ENCODE peak calls at places on chromosomes 5 and 9, in eight cellular contexts. One of them, this sample, is unnamed.

GRCh38 chr5:92822183-92822582 is 758.8 kb downstream of the NR2F1-AS1 start:
- DNase-seq in lower leg skin: no peak
- DNase-seq in epithelial cell of proximal tubule: no peak
- DNase-seq in heart right ventricle: no peak
- DNase-seq in progenitor cell of endocrine pancreas: no peak
- DNase-seq in GM06990: no peak
- DNase-seq in GM12865: no peak
- DNase-seq in Calu3: no peak
- DNase-seq in this sample: no peak

GRCh38 chr9:37971691-37972090 is 67.8 kb upstream of the SLC25A51 start:
- DNase-seq in Calu3: no peak
- DNase-seq in lower leg skin: no peak
- DNase-seq in heart right ventricle: no peak
- DNase-seq in progenitor cell of endocrine pancreas: no peak
- DNase-seq in GM06990: no peak
- DNase-seq in GM12865: peak
- DNase-seq in epithelial cell of proximal tubule: no peak
- DNase-seq in this sample: no peak

GRCh38 chr5:140785905-140786686 is at the start of gene PCDHA1:
- DNase-seq in lower leg skin: no peak
- DNase-seq in progenitor cell of endocrine pancreas: no peak
- DNase-seq in Calu3: peak
- DNase-seq in GM12865: no peak
- DNase-seq in heart right ventricle: no peak
- DNase-seq in epithelial cell of proximal tubule: no peak
- DNase-seq in GM06990: no peak
- DNase-seq in this sample: no peak

GRCh38 chr5:19411936-19412335 is 576.1 kb downstream of the CDH18 start:
- DNase-seq in heart right ventricle: no peak
- DNase-seq in epithelial cell of proximal tubule: no peak
- DNase-seq in GM12865: no peak
- DNase-seq in GM06990: no peak
- DNase-seq in lower leg skin: no peak
- DNase-seq in progenitor cell of endocrine pancreas: no peak
- DNase-seq in Calu3: no peak
- DNase-seq in this sample: no peak

GRCh38 chr5:124986667-124987066 is 240.2 kb upstream of the ZNF608 start:
- DNase-seq in GM06990: no peak
- DNase-seq in lower leg skin: no peak
- DNase-seq in Calu3: no peak
- DNase-seq in heart right ventricle: no peak
- DNase-seq in progenitor cell of endocrine pancreas: no peak
- DNase-seq in epithelial cell of proximal tubule: no peak
- DNase-seq in GM12865: no peak
- DNase-seq in this sample: no peak

GRCh38 chr9:3028535-3028934 is 184.6 kb upstream of the PUM3 start:
- DNase-seq in lower leg skin: no peak
- DNase-seq in GM06990: no peak
- DNase-seq in heart right ventricle: no peak
- DNase-seq in Calu3: peak
- DNase-seq in GM12865: no peak
- DNase-seq in progenitor cell of endocrine pancreas: no peak
- DNase-seq in epithelial cell of proximal tubule: no peak
- DNase-seq in this sample: no peak

GRCh38 chr5:134245101-134245604 is 19.3 kb upstream of the PPP2CA start:
- DNase-seq in Calu3: peak
- DNase-seq in GM12865: no peak
- DNase-seq in GM06990: no peak
- DNase-seq in lower leg skin: no peak
- DNase-seq in epithelial cell of proximal tubule: no peak
- DNase-seq in heart right ventricle: no peak
- DNase-seq in progenitor cell of endocrine pancreas: no peak
- DNase-seq in this sample: peak

GRCh38 chr5:40486437-40487270 is 193.1 kb upstream of the PTGER4 start:
- DNase-seq in heart right ventricle: no peak
- DNase-seq in GM06990: peak
- DNase-seq in GM12865: peak
- DNase-seq in Calu3: peak
- DNase-seq in progenitor cell of endocrine pancreas: no peak
- DNase-seq in epithelial cell of proximal tubule: peak
- DNase-seq in lower leg skin: no peak
- DNase-seq in this sample: no peak

GRCh38 chr5:138636401-138636944 is 61.3 kb upstream of the HSPA9 start:
- DNase-seq in Calu3: no peak
- DNase-seq in epithelial cell of proximal tubule: no peak
- DNase-seq in progenitor cell of endocrine pancreas: no peak
- DNase-seq in heart right ventricle: no peak
- DNase-seq in GM06990: no peak
- DNase-seq in GM12865: no peak
- DNase-seq in lower leg skin: no peak
- DNase-seq in this sample: peak

GRCh38 chr5:67032921-67033664 is 163.5 kb downstream of the CD180 start:
- DNase-seq in heart right ventricle: no peak
- DNase-seq in progenitor cell of endocrine pancreas: no peak
- DNase-seq in GM12865: no peak
- DNase-seq in Calu3: no peak
- DNase-seq in epithelial cell of proximal tubule: no peak
- DNase-seq in GM06990: no peak
- DNase-seq in lower leg skin: no peak
- DNase-seq in this sample: no peak

GRCh38 chr5:145471831-145472616 is 363.1 kb downstream of the PRELID2 start:
- DNase-seq in epithelial cell of proximal tubule: no peak
- DNase-seq in Calu3: peak
- DNase-seq in progenitor cell of endocrine pancreas: no peak
- DNase-seq in GM06990: no peak
- DNase-seq in GM12865: no peak
- DNase-seq in lower leg skin: no peak
- DNase-seq in heart right ventricle: no peak
- DNase-seq in this sample: no peak

GRCh38 chr9:114968710-114969109 is 38.3 kb upstream of the TNFSF8 start:
- DNase-seq in lower leg skin: no peak
- DNase-seq in Calu3: no peak
- DNase-seq in GM12865: peak
- DNase-seq in heart right ventricle: no peak
- DNase-seq in progenitor cell of endocrine pancreas: no peak
- DNase-seq in GM06990: no peak
- DNase-seq in epithelial cell of proximal tubule: peak
- DNase-seq in this sample: no peak

GRCh38 chr9:110714314-110714713 is 45.7 kb downstream of the MUSK start:
- DNase-seq in GM06990: no peak
- DNase-seq in lower leg skin: no peak
- DNase-seq in heart right ventricle: no peak
- DNase-seq in epithelial cell of proximal tubule: no peak
- DNase-seq in progenitor cell of endocrine pancreas: no peak
- DNase-seq in Calu3: no peak
- DNase-seq in GM12865: no peak
- DNase-seq in this sample: no peak

GRCh38 chr9:78676009-78676408 is 379.1 kb downstream of the PSAT1 start:
- DNase-seq in epithelial cell of proximal tubule: no peak
- DNase-seq in GM06990: no peak
- DNase-seq in lower leg skin: no peak
- DNase-seq in Calu3: no peak
- DNase-seq in heart right ventricle: no peak
- DNase-seq in GM12865: no peak
- DNase-seq in progenitor cell of endocrine pancreas: no peak
- DNase-seq in this sample: no peak

GRCh38 chr9:101738566-101739183 is at the start of gene GRIN3A:
- DNase-seq in GM06990: no peak
- DNase-seq in lower leg skin: no peak
- DNase-seq in Calu3: peak
- DNase-seq in GM12865: no peak
- DNase-seq in heart right ventricle: peak
- DNase-seq in epithelial cell of proximal tubule: no peak
- DNase-seq in progenitor cell of endocrine pancreas: no peak
- DNase-seq in this sample: peak

GRCh38 chr9:110142868-110143866 is 64.8 kb downstream of the C9orf152 start:
- DNase-seq in Calu3: no peak
- DNase-seq in GM06990: peak
- DNase-seq in GM12865: peak
- DNase-seq in progenitor cell of endocrine pancreas: no peak
- DNase-seq in epithelial cell of proximal tubule: no peak
- DNase-seq in heart right ventricle: no peak
- DNase-seq in lower leg skin: no peak
- DNase-seq in this sample: no peak

GRCh38 chr5:55923177-55923872 is 71.4 kb downstream of the IL6ST start:
- DNase-seq in progenitor cell of endocrine pancreas: no peak
- DNase-seq in GM12865: peak
- DNase-seq in Calu3: no peak
- DNase-seq in heart right ventricle: no peak
- DNase-seq in lower leg skin: peak
- DNase-seq in GM06990: no peak
- DNase-seq in epithelial cell of proximal tubule: no peak
- DNase-seq in this sample: no peak

GRCh38 chr5:128538249-128539037 is 398 bp upstream of the FBN2 start:
- DNase-seq in heart right ventricle: peak
- DNase-seq in GM06990: peak
- DNase-seq in lower leg skin: no peak
- DNase-seq in progenitor cell of endocrine pancreas: peak
- DNase-seq in epithelial cell of proximal tubule: no peak
- DNase-seq in GM12865: no peak
- DNase-seq in Calu3: peak
- DNase-seq in this sample: peak

GRCh38 chr9:72579190-72579589 is 57.8 kb downstream of the TMC1 start:
- DNase-seq in heart right ventricle: peak
- DNase-seq in epithelial cell of proximal tubule: no peak
- DNase-seq in GM06990: no peak
- DNase-seq in Calu3: peak
- DNase-seq in GM12865: no peak
- DNase-seq in lower leg skin: peak
- DNase-seq in progenitor cell of endocrine pancreas: no peak
- DNase-seq in this sample: no peak

GRCh38 chr9:10562581-10563343 is 50.0 kb downstream of the PTPRD start:
- DNase-seq in Calu3: no peak
- DNase-seq in progenitor cell of endocrine pancreas: no peak
- DNase-seq in lower leg skin: no peak
- DNase-seq in GM12865: no peak
- DNase-seq in GM06990: no peak
- DNase-seq in heart right ventricle: no peak
- DNase-seq in epithelial cell of proximal tubule: no peak
- DNase-seq in this sample: no peak

GRCh38 chr5:168575391-168576372 is 3.5 kb downstream of the PANK3 start:
- DNase-seq in epithelial cell of proximal tubule: no peak
- DNase-seq in GM06990: no peak
- DNase-seq in lower leg skin: no peak
- DNase-seq in Calu3: no peak
- DNase-seq in heart right ventricle: no peak
- DNase-seq in GM12865: no peak
- DNase-seq in progenitor cell of endocrine pancreas: no peak
- DNase-seq in this sample: no peak

GRCh38 chr5:168579987-168580508 is 880 bp upstream of the PANK3 start:
- DNase-seq in epithelial cell of proximal tubule: no peak
- DNase-seq in lower leg skin: no peak
- DNase-seq in progenitor cell of endocrine pancreas: no peak
- DNase-seq in Calu3: no peak
- DNase-seq in GM12865: no peak
- DNase-seq in heart right ventricle: no peak
- DNase-seq in GM06990: no peak
- DNase-seq in this sample: peak

GRCh38 chr5:168579206-168579986 is at the start of gene PANK3:
- DNase-seq in progenitor cell of endocrine pancreas: peak
- DNase-seq in epithelial cell of proximal tubule: peak
- DNase-seq in GM12865: peak
- DNase-seq in Calu3: peak
- DNase-seq in GM06990: peak
- DNase-seq in lower leg skin: peak
- DNase-seq in heart right ventricle: peak
- DNase-seq in this sample: peak

GRCh38 chr5:168578006-168578405 is 1.2 kb downstream of the PANK3 start:
- DNase-seq in progenitor cell of endocrine pancreas: no peak
- DNase-seq in GM12865: peak
- DNase-seq in GM06990: no peak
- DNase-seq in lower leg skin: no peak
- DNase-seq in heart right ventricle: no peak
- DNase-seq in Calu3: no peak
- DNase-seq in epithelial cell of proximal tubule: no peak
- DNase-seq in this sample: no peak

GRCh38 chr5:168578506-168579205 is 512 bp downstream of the PANK3 start:
- DNase-seq in progenitor cell of endocrine pancreas: no peak
- DNase-seq in epithelial cell of proximal tubule: no peak
- DNase-seq in GM12865: no peak
- DNase-seq in heart right ventricle: no peak
- DNase-seq in lower leg skin: no peak
- DNase-seq in GM06990: no peak
- DNase-seq in Calu3: no peak
- DNase-seq in this sample: peak
- TF ChIP-seq CTCF in progenitor cell of endocrine pancreas: no peak
- TF ChIP-seq CTCF in epithelial cell of proximal tubule: peak
- TF ChIP-seq CTCF in GM12865: no peak
- TF ChIP-seq CTCF in heart right ventricle: no peak
- TF ChIP-seq CTCF in lower leg skin: no peak
- TF ChIP-seq CTCF in GM06990: no peak
- TF ChIP-seq CTCF in Calu3: no peak
- TF ChIP-seq CTCF in this sample: no peak

GRCh38 chr5:135834639-135835529 is at the start of gene SLC25A48:
- DNase-seq in progenitor cell of endocrine pancreas: peak
- DNase-seq in lower leg skin: peak
- DNase-seq in Calu3: peak
- DNase-seq in GM12865: peak
- DNase-seq in epithelial cell of proximal tubule: peak
- DNase-seq in heart right ventricle: peak
- DNase-seq in GM06990: peak
- DNase-seq in this sample: peak
- TF ChIP-seq CTCF in progenitor cell of endocrine pancreas: peak
- TF ChIP-seq CTCF in lower leg skin: no peak
- TF ChIP-seq CTCF in Calu3: peak
- TF ChIP-seq CTCF in GM12865: no peak
- TF ChIP-seq CTCF in epithelial cell of proximal tubule: peak
- TF ChIP-seq CTCF in heart right ventricle: peak
- TF ChIP-seq CTCF in GM06990: no peak
- TF ChIP-seq CTCF in this sample: peak

DNA sequence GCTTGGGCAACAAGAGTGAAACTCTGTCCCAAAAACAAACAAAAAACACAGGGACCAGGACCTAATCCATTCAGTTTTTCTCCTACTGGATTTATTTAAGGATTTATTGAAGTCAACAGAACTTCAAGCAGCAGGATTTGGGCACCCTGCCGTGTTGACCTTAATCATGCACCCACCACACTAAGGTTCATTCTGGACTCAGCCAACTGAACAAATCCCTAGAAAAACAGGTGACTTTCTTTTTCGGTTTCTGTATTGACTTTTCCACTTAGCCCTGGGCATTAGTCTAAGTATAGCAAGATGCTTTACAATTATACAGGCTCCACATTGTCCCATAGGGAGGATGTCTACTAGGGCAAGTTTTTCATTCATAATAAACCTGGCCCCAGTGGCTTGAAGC is 30.0 kb downstream of the ZNF131 start:
- DNase-seq in lower leg skin: no peak
- DNase-seq in heart right ventricle: no peak
- DNase-seq in epithelial cell of proximal tubule: no peak
- DNase-seq in GM06990: no peak
- DNase-seq in GM12865: no peak
- DNase-seq in progenitor cell of endocrine pancreas: no peak
- DNase-seq in Calu3: no peak
- DNase-seq in this sample: no peak
- TF ChIP-seq CTCF in lower leg skin: no peak
- TF ChIP-seq CTCF in heart right ventricle: no peak
- TF ChIP-seq CTCF in epithelial cell of proximal tubule: no peak
- TF ChIP-seq CTCF in GM06990: no peak
- TF ChIP-seq CTCF in GM12865: no peak
- TF ChIP-seq CTCF in progenitor cell of endocrine pancreas: no peak
- TF ChIP-seq CTCF in Calu3: no peak
- TF ChIP-seq CTCF in this sample: no peak

GRCh38 chr5:103079796-103080195 is 40.1 kb downstream of the GIN1 start:
- DNase-seq in lower leg skin: no peak
- DNase-seq in Calu3: no peak
- DNase-seq in heart right ventricle: no peak
- DNase-seq in epithelial cell of proximal tubule: no peak
- DNase-seq in progenitor cell of endocrine pancreas: no peak
- DNase-seq in GM06990: no peak
- DNase-seq in GM12865: no peak
- DNase-seq in this sample: no peak

GRCh38 chr5:103075442-103075841 is 44.5 kb downstream of the GIN1 start:
- DNase-seq in lower leg skin: no peak
- DNase-seq in Calu3: no peak
- DNase-seq in progenitor cell of endocrine pancreas: no peak
- DNase-seq in GM12865: no peak
- DNase-seq in GM06990: no peak
- DNase-seq in epithelial cell of proximal tubule: no peak
- DNase-seq in heart right ventricle: no peak
- DNase-seq in this sample: no peak
- TF ChIP-seq CTCF in lower leg skin: no peak
- TF ChIP-seq CTCF in Calu3: no peak
- TF ChIP-seq CTCF in progenitor cell of endocrine pancreas: no peak
- TF ChIP-seq CTCF in GM12865: no peak
- TF ChIP-seq CTCF in GM06990: no peak
- TF ChIP-seq CTCF in epithelial cell of proximal tubule: no peak
- TF ChIP-seq CTCF in heart right ventricle: no peak
- TF ChIP-seq CTCF in this sample: no peak